ENCODE peak calls at places on chromosomes 11 and 22, in five cellular contexts. N, T, I, X and P are unnamed samples.

GRCh38 chr11:36070215-36070976 is 126.5 kb downstream of the LDLRAD3 start:
- DNase-seq in N (no peak), T (no peak), I (no peak), X (no peak), P (no peak)

GRCh38 chr22:18966748-18967147 is 30.7 kb upstream of the PRODH start:
- DNase-seq in N (no peak), T (no peak), I (no peak), X (no peak), P (no peak)

GRCh38 chr11:3375552-3375951 is 3.4 kb downstream of the ZNF195 start:
- DNase-seq in N (no peak), T (no peak), I (no peak), X (no peak), P (no peak)

GRCh38 chr11:9479899-9480298 is 19.1 kb downstream of the ZNF143 start:
- DNase-seq in N (no peak), T (no peak), I (no peak), X (no peak), P (no peak)

GRCh38 chr11:62295504-62295903 is 3.4 kb downstream of the SCGB1D4 start:
- DNase-seq in N (no peak), T (no peak), I (no peak), X (peak), P (peak)

GRCh38 chr22:48427731-48428211 is 1399.9 kb downstream of the BRD1 start:
- DNase-seq in N (no peak), T (no peak), I (no peak), X (no peak), P (no peak)

GRCh38 chr22:33785283-33785991 is 134.8 kb downstream of the LARGE1 start:
- DNase-seq in N (no peak), T (no peak), I (no peak), X (peak), P (peak)

GRCh38 chr11:115222218-115222862 is 281.9 kb downstream of the CADM1 start:
- DNase-seq in N (no peak), T (no peak), I (no peak), X (peak), P (peak)

GRCh38 chr11:1935156-1936071 is 11.7 kb upstream of the MRPL23 start:
- DNase-seq in N (no peak), T (no peak), I (no peak), X (no peak), P (no peak)

GRCh38 chr22:44381761-44382454 is 69.2 kb upstream of the SHISAL1 start:
- DNase-seq in N (no peak), T (no peak), I (peak), X (no peak), P (no peak)

GRCh38 chr11:14067686-14068085 is 105.2 kb downstream of the SPON1 start:
- DNase-seq in N (no peak), T (no peak), I (no peak), X (peak), P (no peak)

GRCh38 chr11:103220133-103220532 is 110.9 kb downstream of the DYNC2H1 start:
- DNase-seq in N (no peak), T (no peak), I (no peak), X (no peak), P (no peak)

GRCh38 chr11:10587995-10588394 is 19.5 kb upstream of the LYVE1 start:
- DNase-seq in N (no peak), T (no peak), I (no peak), X (no peak), P (no peak)

GRCh38 chr11:78341841-78342240 is 75.8 kb downstream of the GAB2 start:
- DNase-seq in N (no peak), T (no peak), I (no peak), X (no peak), P (no peak)

GRCh38 chr22:27487600-27488450 is 313.7 kb downstream of the MN1 start:
- DNase-seq in N (no peak), T (no peak), I (no peak), X (no peak), P (peak)

GRCh38 chr22:33519140-33519973 is 400.9 kb downstream of the LARGE1 start:
- DNase-seq in N (no peak), T (no peak), I (no peak), X (peak), P (peak)

GRCh38 chr11:33227578-33228261 is 29.5 kb upstream of the HIPK3 start:
- DNase-seq in N (no peak), T (no peak), I (no peak), X (no peak), P (no peak)

GRCh38 chr22:44587004-44587793 is 89.2 kb upstream of the RTL6 start:
- DNase-seq in N (no peak), T (no peak), I (peak), X (no peak), P (no peak)

GRCh38 chr11:86176165-86176884 is 68.2 kb upstream of the EED start:
- DNase-seq in N (no peak), T (no peak), I (no peak), X (no peak), P (peak)

GRCh38 chr11:2579315-2580060 is 120.3 kb downstream of the KCNQ1OT1 start:
- DNase-seq in N (no peak), T (no peak), I (peak), X (no peak), P (no peak)

GRCh38 chr11:44899959-44900358 is 50.7 kb downstream of the TP53I11 start:
- DNase-seq in N (no peak), T (no peak), I (no peak), X (no peak), P (peak)

GRCh38 chr11:120839201-120839600 is 184.7 kb upstream of the TBCEL start:
- DNase-seq in N (no peak), T (no peak), I (no peak), X (no peak), P (no peak)

GRCh38 chr22:45553333-45554039 is 50.8 kb downstream of the FBLN1 start:
- DNase-seq in N (no peak), T (peak), I (peak), X (no peak), P (peak)

GRCh38 chr11:10856689-10857603 is 907 bp downstream of the ZBED5 start:
- DNase-seq in N (peak), T (no peak), I (no peak), X (no peak), P (peak)

GRCh38 chr22:40668611-40669390 is 10.5 kb upstream of the MCHR1 start:
- DNase-seq in N (no peak), T (no peak), I (no peak), X (peak), P (peak)

GRCh38 chr11:94675788-94676187 is 92.4 kb upstream of the AMOTL1 start:
- DNase-seq in N (no peak), T (no peak), I (no peak), X (no peak), P (no peak)

GRCh38 chr22:27107824-27108223 is 450.4 kb downstream of the MIAT start:
- DNase-seq in N (no peak), T (no peak), I (peak), X (peak), P (peak)

GRCh38 chr11:34345991-34346480 is 11.8 kb downstream of the ABTB2 start:
- DNase-seq in N (no peak), T (no peak), I (no peak), X (no peak), P (peak)
- H3K27ac ChIP-seq in N (peak), T (no peak), I (peak), X (no peak), P (peak)

GRCh38 chr11:73757598-73757997 is 3.3 kb downstream of the RAB6A start:
- DNase-seq in N (no peak), T (no peak), I (no peak), X (no peak), P (no peak)

GRCh38 chr11:73752216-73752867 is 8.5 kb downstream of the RAB6A start:
- DNase-seq in N (no peak), T (no peak), I (no peak), X (no peak), P (no peak)

GRCh38 chr11:73755670-73756069 is 5.2 kb downstream of the RAB6A start:
- DNase-seq in N (no peak), T (no peak), I (no peak), X (no peak), P (no peak)

GRCh38 chr11:73752903-73753302 is 8.0 kb downstream of the RAB6A start:
- DNase-seq in N (no peak), T (no peak), I (no peak), X (no peak), P (no peak)

GRCh38 chr11:73753938-73754337 is 6.9 kb downstream of the RAB6A start:
- DNase-seq in N (no peak), T (no peak), I (no peak), X (no peak), P (no peak)
- H3K27ac ChIP-seq in N (no peak), T (no peak), I (no peak), X (no peak), P (no peak)

GRCh38 chr11:46363031-46363407 is 15.8 kb downstream of the DGKZ start:
- DNase-seq in N (no peak), T (no peak), I (no peak), X (no peak), P (peak)
- H3K27ac ChIP-seq in N (peak), T (peak), I (peak), X (no peak), P (peak)

GRCh38 chr11:41716862-41717261 is 257.4 kb upstream of the LRRC4C start:
- DNase-seq in N (no peak), T (no peak), I (no peak), X (no peak), P (no peak)
- H3K27ac ChIP-seq in N (no peak), T (no peak), I (no peak), X (no peak), P (no peak)

GRCh38 chr11:7533199-7534029 is 19.6 kb downstream of the PPFIBP2 start:
- DNase-seq in N (no peak), T (no peak), I (peak), X (no peak), P (no peak)
- H3K27ac ChIP-seq in N (no peak), T (no peak), I (no peak), X (no peak), P (no peak)

DNA sequence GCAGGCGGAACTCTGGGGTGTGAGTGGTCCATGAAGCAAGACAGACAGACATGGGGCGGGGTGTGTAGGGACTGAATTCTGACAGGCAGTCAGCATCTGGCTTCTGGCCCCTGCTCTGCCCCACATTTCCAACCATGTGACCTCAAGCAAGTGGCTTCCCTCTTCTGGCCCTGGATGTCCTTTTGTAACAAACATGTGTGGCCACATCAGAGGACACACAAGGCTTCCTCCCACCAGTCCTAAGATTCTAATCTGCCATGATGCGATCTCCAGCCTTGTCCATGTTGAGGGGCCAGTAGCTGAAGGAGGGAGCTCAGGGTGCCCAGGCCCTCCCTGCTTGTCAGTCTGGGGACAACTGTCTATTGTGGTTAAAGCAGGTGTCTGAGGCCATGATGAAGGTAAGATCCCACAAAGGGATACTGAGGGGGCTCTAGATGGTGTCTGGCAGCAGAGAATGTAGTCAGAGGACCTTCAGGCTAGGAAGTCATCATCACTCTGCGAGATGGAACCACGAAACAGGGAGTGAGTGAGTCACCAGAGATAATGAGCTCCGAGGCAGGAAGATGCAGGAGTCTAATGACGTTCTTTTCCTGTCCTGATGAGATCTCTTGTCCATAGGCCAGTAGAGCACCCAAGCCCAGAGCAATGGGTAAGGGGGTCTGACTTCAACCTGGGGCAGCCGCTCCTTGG is 27.4 kb downstream of the DRD2 start:
- DNase-seq in N (no peak), T (no peak), I (no peak), X (peak), P (peak)
- H3K27ac ChIP-seq in N (no peak), T (no peak), I (no peak), X (peak), P (no peak)

GRCh38 chr11:130523166-130523565 is 74.7 kb downstream of the ADAMTS15 start:
- DNase-seq in N (no peak), T (no peak), I (no peak), X (no peak), P (no peak)

GRCh38 chr11:130524132-130524790 is 75.8 kb downstream of the ADAMTS15 start:
- DNase-seq in N (no peak), T (no peak), I (peak), X (no peak), P (no peak)

GRCh38 chr11:130523609-130524008 is 75.2 kb downstream of the ADAMTS15 start:
- DNase-seq in N (no peak), T (no peak), I (no peak), X (no peak), P (peak)

GRCh38 chr11:130520231-130520630 is 71.8 kb downstream of the ADAMTS15 start:
- DNase-seq in N (no peak), T (no peak), I (no peak), X (no peak), P (no peak)

DNA sequence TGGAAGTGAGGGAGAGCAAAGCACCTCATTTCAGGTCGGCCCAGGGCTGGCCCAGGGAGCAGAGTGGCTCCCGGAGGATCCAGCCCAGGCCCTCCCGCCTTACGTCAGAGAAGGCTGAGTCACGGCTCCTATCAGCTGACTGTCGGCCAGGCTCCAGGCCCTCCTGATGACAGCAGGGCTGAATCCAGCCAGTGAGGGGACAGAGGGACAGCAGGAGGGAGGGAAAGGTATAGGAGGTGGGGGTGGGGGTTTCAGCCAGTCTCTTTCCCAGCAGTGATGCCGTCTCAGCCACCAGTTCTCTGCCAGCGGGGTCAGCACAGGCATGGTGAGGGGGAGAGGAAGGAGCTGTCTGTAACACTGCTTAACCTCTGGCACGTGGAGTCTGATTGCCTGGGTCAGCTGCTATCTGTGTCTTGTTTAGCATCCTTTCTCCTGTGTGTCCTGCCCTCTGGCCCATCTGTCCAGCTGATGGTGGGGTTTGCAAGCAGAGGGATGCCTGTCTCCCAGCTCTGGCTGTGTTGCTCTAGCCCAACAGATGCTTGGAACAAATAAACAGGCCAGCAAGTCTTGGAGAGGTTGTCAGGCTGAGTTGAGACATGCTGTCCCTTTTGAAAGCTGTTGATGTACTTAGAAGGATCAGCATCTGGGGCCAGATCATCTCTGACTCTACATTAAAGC is 74.0 kb downstream of the ADAMTS15 start:
- DNase-seq in N (no peak), T (no peak), I (peak), X (peak), P (peak)
- H3K27ac ChIP-seq in N (no peak), T (no peak), I (peak), X (peak), P (peak)